ENCODE peak calls at places on chromosomes 3 and 15, in nine cellular contexts. M, B, A, E, W, H, S, J and P are unnamed samples.
A peak's percentile ranks its signal among the peaks of the same experiment; 100 is the strongest.

GRCh38 chr3:86109434-86109833 is 881.5 kb downstream of the VGLL3 start:
- DNase-seq in M (no peak), B (no peak), A (no peak), E (no peak), W (no peak), H (no peak), S (no peak), J (no peak), P (no peak)

GRCh38 chr3:157312366-157312745 is 124.3 kb upstream of the PTX3 start:
- DNase-seq in M (peak; percentile 45), B (no peak), A (no peak), E (no peak), W (no peak), H (no peak), S (no peak), J (no peak), P (no peak)

GRCh38 chr3:143120716-143121239 is 1.2 kb downstream of the CHST2 start:
- DNase-seq in M (no peak), B (no peak), A (no peak), E (peak; percentile 69), W (no peak), H (no peak), S (no peak), J (peak; percentile 26), P (peak; percentile 84)

GRCh38 chr3:188978772-188979171 is 193.0 kb upstream of the TPRG1 start:
- DNase-seq in M (peak; percentile 68), B (peak; percentile 76), A (no peak), E (no peak), W (no peak), H (no peak), S (peak; percentile 20), J (peak; percentile 78), P (no peak)

GRCh38 chr3:169769287-169770181 is at the start of gene ACTRT3:
- DNase-seq in M (peak; percentile 72), B (peak; percentile 67), A (no peak), E (peak; percentile 69), W (peak; percentile 67), H (peak; percentile 83), S (peak; percentile 60), J (peak; percentile 43), P (peak; percentile 81)

GRCh38 chr15:48298914-48299313 is 32.3 kb upstream of the DUT start:
- DNase-seq in M (no peak), B (no peak), A (no peak), E (no peak), W (no peak), H (no peak), S (no peak), J (no peak), P (no peak)

GRCh38 chr3:194306109-194306686 is 44.9 kb downstream of the CPN2 start:
- DNase-seq in M (no peak), B (no peak), A (no peak), E (no peak), W (no peak), H (peak; percentile 51), S (no peak), J (no peak), P (peak; percentile 86)

GRCh38 chr3:126322181-126322967 is 34.8 kb downstream of the KLF15 start:
- DNase-seq in M (no peak), B (no peak), A (no peak), E (no peak), W (no peak), H (no peak), S (no peak), J (no peak), P (no peak)

GRCh38 chr3:100492059-100492809 is at the start of gene TMEM45A:
- DNase-seq in M (peak; percentile 89), B (peak; percentile 95), A (peak; percentile 87), E (peak; percentile 93), W (peak; percentile 98), H (peak; percentile 96), S (peak; percentile 98), J (peak; percentile 95), P (peak; percentile 95)

GRCh38 chr3:44284949-44285348 is 43.3 kb downstream of the TOPAZ1 start:
- DNase-seq in M (peak; percentile 6), B (no peak), A (no peak), E (no peak), W (no peak), H (no peak), S (no peak), J (no peak), P (no peak)

DNA sequence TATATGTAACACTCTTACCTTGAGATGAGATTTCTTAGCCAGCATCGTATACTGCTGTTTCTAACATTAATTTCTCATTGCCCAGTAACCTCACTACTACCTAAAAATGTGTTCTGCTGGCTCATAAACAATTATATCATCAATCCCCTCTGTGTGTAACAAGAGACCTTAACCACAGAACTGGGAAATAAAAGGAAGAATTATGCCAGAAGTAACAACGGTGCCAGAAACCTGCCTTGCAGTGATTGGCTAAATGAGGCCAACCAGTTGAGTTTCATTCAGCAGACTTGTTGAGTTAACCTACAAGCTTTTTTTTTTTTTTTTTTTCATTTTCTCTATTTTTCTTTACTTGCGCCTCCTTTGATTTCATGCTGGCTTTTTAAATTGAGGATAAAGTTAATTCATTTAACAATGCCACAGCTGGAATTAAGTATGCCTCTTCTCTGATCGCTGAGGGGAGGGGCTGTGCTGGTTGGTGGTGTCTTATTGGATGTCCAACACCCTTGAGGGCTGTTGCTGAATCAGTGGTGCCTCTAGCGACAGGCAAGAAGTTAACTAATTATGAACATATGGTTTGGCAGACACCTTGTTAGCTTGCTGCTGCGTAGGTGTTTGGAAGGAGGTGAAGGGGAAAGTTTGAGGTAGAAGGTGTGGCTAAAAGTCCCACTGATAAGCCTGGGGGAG is 30.0 kb upstream of the GMNC start:
- DNase-seq in M (peak; percentile 43), B (no peak), A (no peak), E (no peak), W (no peak), H (no peak), S (no peak), J (no peak), P (no peak)
- TF ChIP-seq CTCF in M (no peak), B (no peak), A (no peak), E (no peak), W (no peak), H (no peak), S (no peak), J (no peak), P (no peak)

GRCh38 chr3:101849714-101850326 is 506 bp downstream of the NFKBIZ start:
- DNase-seq in M (no peak), B (peak; percentile 47), A (no peak), E (no peak), W (no peak), H (peak; percentile 73), S (peak; percentile 55), J (no peak), P (peak; percentile 66)
- TF ChIP-seq CTCF in M (no peak), B (no peak), A (no peak), E (peak; percentile 38), W (peak; percentile 8), H (no peak), S (no peak), J (no peak), P (no peak)

DNA sequence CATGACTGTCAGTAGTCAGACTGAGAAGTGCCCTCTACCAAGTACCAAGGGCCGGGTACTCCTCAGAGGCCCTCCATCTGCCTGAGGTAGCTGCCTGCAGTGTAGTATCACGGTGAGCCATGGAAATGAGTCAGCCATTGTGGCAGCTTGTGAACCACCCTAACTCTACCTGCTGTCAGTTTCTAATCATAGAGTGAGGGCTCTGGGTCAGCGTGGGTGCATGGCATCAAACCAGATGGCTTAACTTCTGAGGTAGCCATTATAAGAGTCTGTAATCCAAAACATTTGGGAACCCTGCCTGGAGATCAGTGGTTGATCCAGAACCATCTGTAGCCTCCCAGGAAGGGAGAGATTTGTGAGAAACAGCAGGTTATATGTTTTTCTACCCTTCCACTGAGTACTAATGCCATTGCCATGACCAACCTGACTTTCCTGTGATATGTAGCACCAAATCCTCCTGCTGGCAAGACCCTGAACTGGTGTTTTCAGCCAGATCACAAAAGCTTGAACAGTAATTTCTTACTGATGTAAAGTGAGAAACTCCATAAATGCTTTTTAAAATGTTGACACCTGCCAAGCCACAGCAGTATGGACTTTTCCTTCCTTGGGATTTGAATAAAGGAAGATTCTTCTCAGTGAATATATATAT is 38.9 kb downstream of the ABHD2 start:
- DNase-seq in M (no peak), B (no peak), A (no peak), E (no peak), W (no peak), H (no peak), S (no peak), J (peak; percentile 29), P (peak; percentile 8)
- TF ChIP-seq CTCF in M (peak; percentile 18), B (no peak), A (no peak), E (no peak), W (no peak), H (no peak), S (no peak), J (peak; percentile 24), P (no peak)

DNA sequence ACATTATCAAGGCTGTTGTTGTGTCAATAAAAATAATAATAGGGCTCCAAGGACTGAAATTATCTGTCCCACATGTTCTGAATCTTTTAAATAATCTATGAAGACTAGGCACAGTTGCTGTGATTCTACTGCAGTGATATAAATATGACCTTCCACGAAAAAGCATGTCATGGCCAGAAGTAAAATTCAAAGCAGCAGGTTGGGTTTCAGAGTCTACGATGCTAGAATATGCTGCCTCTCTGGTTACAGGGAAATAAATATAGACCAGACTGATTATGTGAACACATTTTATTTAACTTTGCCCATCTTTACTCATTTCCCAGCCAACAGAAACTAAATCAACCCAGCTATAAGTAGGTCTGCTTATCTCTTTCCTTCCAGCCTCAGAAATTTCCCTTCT is 19.9 kb upstream of the TM6SF1 start:
- DNase-seq in M (no peak), B (no peak), A (no peak), E (no peak), W (no peak), H (no peak), S (no peak), J (no peak), P (no peak)
- TF ChIP-seq CTCF in M (no peak), B (no peak), A (no peak), E (no peak), W (no peak), H (no peak), S (no peak), J (no peak), P (no peak)

GRCh38 chr3:168506589-168506988 is 410.9 kb upstream of the GOLIM4 start:
- DNase-seq in M (no peak), B (no peak), A (no peak), E (no peak), W (no peak), H (no peak), S (no peak), J (no peak), P (no peak)

GRCh38 chr3:168514252-168514651 is 418.5 kb upstream of the GOLIM4 start:
- DNase-seq in M (no peak), B (no peak), A (no peak), E (no peak), W (no peak), H (no peak), S (no peak), J (no peak), P (no peak)

GRCh38 chr3:168512802-168513201 is 417.1 kb upstream of the GOLIM4 start:
- DNase-seq in M (peak; percentile 4), B (no peak), A (no peak), E (no peak), W (no peak), H (no peak), S (no peak), J (no peak), P (no peak)

GRCh38 chr3:168511428-168512014 is 415.8 kb upstream of the GOLIM4 start:
- DNase-seq in M (no peak), B (no peak), A (no peak), E (no peak), W (no peak), H (no peak), S (no peak), J (peak; percentile 20), P (peak; percentile 36)
- TF ChIP-seq CTCF in M (peak; percentile 68), B (no peak), A (peak; percentile 28), E (peak; percentile 46), W (peak; percentile 63), H (no peak), S (peak; percentile 18), J (peak; percentile 66), P (peak; percentile 46)